ENCODE peak calls at places on chromosomes 4 and X, in four cellular contexts. F, D, A and N are unnamed samples.

GRCh38 chrX:68536884-68537283 is 38.0 kb downstream of the YIPF6 start:
- DNase-seq in F (no peak), D (no peak), A (no peak), N (no peak)

GRCh38 chrX:16155586-16155985 is 11.7 kb upstream of the MAGEB17 start:
- DNase-seq in F (no peak), D (no peak), A (no peak), N (no peak)

GRCh38 chr4:16914208-16914607 is 15.8 kb upstream of the LDB2 start:
- DNase-seq in F (no peak), D (no peak), A (no peak), N (no peak)

GRCh38 chr4:145904413-145905177 is 34.0 kb downstream of the ZNF827 start:
- DNase-seq in F (no peak), D (no peak), A (no peak), N (no peak)

GRCh38 chr4:155761916-155762315 is 3.1 kb downstream of the GUCY1B1 start:
- DNase-seq in F (no peak), D (no peak), A (no peak), N (no peak)

GRCh38 chrX:30654989-30655607 is 1.9 kb downstream of the GK start:
- DNase-seq in F (no peak), D (no peak), A (no peak), N (no peak)

GRCh38 chr4:99655315-99656081 is 2.1 kb downstream of the C4orf54 start:
- DNase-seq in F (no peak), D (peak; percentile 90), A (no peak), N (no peak)

GRCh38 chr4:142293536-142293935 is 552.6 kb downstream of the INPP4B start:
- DNase-seq in F (no peak), D (no peak), A (no peak), N (no peak)

GRCh38 chr4:140300271-140300970 is 73.0 kb upstream of the SCOC start:
- DNase-seq in F (no peak), D (peak; percentile 59), A (no peak), N (no peak)

GRCh38 chrX:68720851-68721250 is 73.4 kb downstream of the STARD8 start:
- DNase-seq in F (no peak), D (no peak), A (no peak), N (no peak)

GRCh38 chr4:186201535-186202230 is 10.3 kb downstream of the CYP4V2 start:
- DNase-seq in F (no peak), D (peak; percentile 65), A (peak; percentile 7), N (peak; percentile 53)

GRCh38 chrX:13659057-13659456 is 6.1 kb downstream of the TCEANC start:
- DNase-seq in F (no peak), D (no peak), A (no peak), N (no peak)

GRCh38 chr4:112522389-112522788 is 6.4 kb upstream of the NEUROG2 start:
- DNase-seq in F (no peak), D (no peak), A (no peak), N (no peak)

GRCh38 chr4:152164561-152164960 is 371.3 kb downstream of the FBXW7 start:
- DNase-seq in F (no peak), D (no peak), A (no peak), N (no peak)

GRCh38 chr4:55910140-55910539 is 38.6 kb upstream of the CEP135 start:
- DNase-seq in F (no peak), D (no peak), A (no peak), N (no peak)

GRCh38 chr4:87014284-87014782 is 79.5 kb downstream of the AFF1 start:
- DNase-seq in F (no peak), D (no peak), A (no peak), N (no peak)

GRCh38 chrX:119495734-119496520 is 27.7 kb downstream of the SLC25A5 start:
- DNase-seq in F (no peak), D (no peak), A (no peak), N (no peak)

GRCh38 chr4:38489924-38490639 is 173.9 kb upstream of the KLF3 start:
- DNase-seq in F (no peak), D (no peak), A (no peak), N (no peak)

GRCh38 chr4:140233811-140234696 is 80.1 kb upstream of the MAML3 start:
- DNase-seq in F (no peak), D (no peak), A (no peak), N (no peak)

GRCh38 chrX:151695583-151695930 is 299 bp downstream of the PRRG3 start:
- DNase-seq in F (no peak), D (no peak), A (no peak), N (no peak)

GRCh38 chr4:5572114-5572513 is 136.2 kb downstream of the EVC2 start:
- DNase-seq in F (no peak), D (no peak), A (no peak), N (no peak)

GRCh38 chrX:103002576-103002975 is 61.4 kb downstream of the BEX1 start:
- DNase-seq in F (no peak), D (no peak), A (no peak), N (no peak)

GRCh38 chrX:21153503-21153902 is 220.7 kb upstream of the CNKSR2 start:
- DNase-seq in F (no peak), D (peak; percentile 47), A (no peak), N (no peak)

GRCh38 chr4:98092833-98093439 is 50.3 kb downstream of the STPG2 start:
- DNase-seq in F (no peak), D (no peak), A (no peak), N (no peak)

GRCh38 chr4:154292589-154292988 is 199.0 kb downstream of the DCHS2 start:
- DNase-seq in F (no peak), D (no peak), A (no peak), N (no peak)

GRCh38 chr4:7322166-7322991 is 112.4 kb downstream of the PSAPL1 start:
- DNase-seq in F (no peak), D (no peak), A (no peak), N (no peak)

GRCh38 chr4:152974732-152975614 is 38.9 kb downstream of the FHDC1 start:
- DNase-seq in F (no peak), D (no peak), A (no peak), N (no peak)

GRCh38 chrX:100363926-100364325 is 46.1 kb downstream of the PCDH19 start:
- DNase-seq in F (no peak), D (no peak), A (no peak), N (no peak)

GRCh38 chrX:115940348-115940747 is 230.2 kb upstream of the AGTR2 start:
- DNase-seq in F (no peak), D (no peak), A (no peak), N (no peak)

GRCh38 chrX:31609130-31609529 is 537.3 kb upstream of the FTHL17 start:
- DNase-seq in F (no peak), D (no peak), A (no peak), N (no peak)

GRCh38 chr4:78310056-78310731 is 241.4 kb upstream of the ANXA3 start:
- DNase-seq in F (no peak), D (no peak), A (no peak), N (no peak)

GRCh38 chr4:163395055-163395454 is 51.4 kb downstream of the NPY5R start:
- DNase-seq in F (no peak), D (no peak), A (no peak), N (no peak)

GRCh38 chr4:10589808-10590207 is 94.8 kb downstream of the CLNK start:
- DNase-seq in F (no peak), D (no peak), A (no peak), N (no peak)

GRCh38 chrX:119503484-119503861 is 35.2 kb downstream of the SLC25A5 start:
- DNase-seq in F (no peak), D (peak; percentile 66), A (no peak), N (no peak)